ENCODE peak calls at places on chromosome 21, in five cellular contexts. I is dorsolateral prefrontal cortex, C is kidney epithelial cell, W is uterus, S is fibroblast of lung. J is an unnamed sample. For H3K27me3, the result is how much of the 10 kb centered on the place peaks cover.

GRCh38 chr21:42471716-42472330 is 24.2 kb downstream of the RSPH1 start:
- DNase-seq in I (no peak), C (no peak), W (no peak), S (no peak), J (no peak)

GRCh38 chr21:29671728-29672127 is 268.1 kb downstream of the GRIK1 start:
- DNase-seq in I (no peak), C (no peak), W (no peak), S (no peak), J (no peak)

GRCh38 chr21:29654855-29655254 is 284.9 kb downstream of the GRIK1 start:
- DNase-seq in I (no peak), C (no peak), W (no peak), S (no peak), J (no peak)

GRCh38 chr21:27820342-27820741 is 853.5 kb upstream of the ADAMTS5 start:
- DNase-seq in I (no peak), C (no peak), W (no peak), S (no peak), J (no peak)

GRCh38 chr21:40840441-40840840 is 6.5 kb downstream of the DSCAM start:
- DNase-seq in I (no peak), C (no peak), W (no peak), S (no peak), J (peak)

GRCh38 chr21:26513212-26513611 is 59.9 kb downstream of the CYYR1 start:
- DNase-seq in I (no peak), C (no peak), W (no peak), S (peak), J (peak)

GRCh38 chr21:46542588-46543092 is 62.2 kb downstream of the S100B start:
- DNase-seq in I (no peak), C (no peak), W (no peak), S (no peak), J (no peak)

GRCh38 chr21:42630626-42631025 is 22.8 kb upstream of the PDE9A start:
- DNase-seq in I (no peak), C (no peak), W (no peak), S (no peak), J (no peak)

GRCh38 chr21:36608251-36608650 is 90.7 kb upstream of the SIM2 start:
- DNase-seq in I (no peak), C (no peak), W (no peak), S (no peak), J (no peak)

GRCh38 chr21:38258803-38259485 is 2.2 kb downstream of the KCNJ15 start:
- DNase-seq in I (no peak), C (no peak), W (no peak), S (peak), J (peak)

GRCh38 chr21:41616063-41616591 is 108.2 kb upstream of the TMPRSS2 start:
- DNase-seq in I (no peak), C (no peak), W (no peak), S (peak), J (no peak)

GRCh38 chr21:18711662-18712061 is 308.1 kb upstream of the TMPRSS15 start:
- DNase-seq in I (no peak), C (no peak), W (no peak), S (no peak), J (no peak)

GRCh38 chr21:15134711-15135110 is 69.9 kb upstream of the NRIP1 start:
- DNase-seq in I (no peak), C (no peak), W (no peak), S (no peak), J (peak)

GRCh38 chr21:41877901-41878830 is 978 bp downstream of the PRDM15 start:
- DNase-seq in I (no peak), C (no peak), W (peak), S (peak), J (peak)

GRCh38 chr21:18245493-18245967 is 897 bp downstream of the CHODL start:
- DNase-seq in I (no peak), C (no peak), W (no peak), S (no peak), J (no peak)

GRCh38 chr21:29674343-29674742 is 265.5 kb downstream of the GRIK1 start:
- DNase-seq in I (no peak), C (no peak), W (no peak), S (no peak), J (no peak)

GRCh38 chr21:38898422-38899098 is 92.8 kb downstream of the ETS2 start:
- DNase-seq in I (no peak), C (no peak), W (no peak), S (no peak), J (peak)

GRCh38 chr21:37139902-37140301 is 66.8 kb downstream of the TTC3 start:
- DNase-seq in I (no peak), C (no peak), W (no peak), S (peak), J (no peak)

GRCh38 chr21:27346041-27346448 is 379.2 kb upstream of the ADAMTS5 start:
- DNase-seq in I (no peak), C (no peak), W (no peak), S (peak), J (peak)

GRCh38 chr21:21199342-21200102 is 201.3 kb downstream of the NCAM2 start:
- DNase-seq in I (no peak), C (no peak), W (no peak), S (no peak), J (no peak)

GRCh38 chr21:38256599-38257302 is at the start of gene KCNJ15:
- DNase-seq in I (no peak), C (no peak), W (no peak), S (no peak), J (peak)

GRCh38 chr21:14522689-14523088 is 23.4 kb downstream of the SAMSN1 start:
- DNase-seq in I (no peak), C (no peak), W (no peak), S (no peak), J (no peak)

GRCh38 chr21:20875741-20876140 is 122.5 kb upstream of the NCAM2 start:
- DNase-seq in I (no peak), C (no peak), W (no peak), S (no peak), J (no peak)

GRCh38 chr21:37877888-37878684 is 38.2 kb downstream of the KCNJ6 start:
- DNase-seq in I (no peak), C (no peak), W (no peak), S (no peak), J (no peak)

GRCh38 chr21:29465528-29465927 is 166.8 kb downstream of the BACH1 start:
- DNase-seq in I (no peak), C (no peak), W (no peak), S (no peak), J (no peak)

GRCh38 chr21:26423506-26423905 is 149.6 kb downstream of the CYYR1 start:
- DNase-seq in I (no peak), C (no peak), W (no peak), S (no peak), J (no peak)

GRCh38 chr21:45875416-45875760 is 106.2 kb upstream of the COL6A1 start:
- DNase-seq in I (peak), C (no peak), W (no peak), S (no peak), J (no peak)

GRCh38 chr21:26753822-26754221 is 91.4 kb downstream of the ADAMTS1 start:
- DNase-seq in I (no peak), C (no peak), W (no peak), S (no peak), J (no peak)

GRCh38 chr21:37564924-37565529 is 198.5 kb downstream of the DYRK1A start:
- DNase-seq in I (no peak), C (peak), W (no peak), S (no peak), J (no peak)

DNA sequence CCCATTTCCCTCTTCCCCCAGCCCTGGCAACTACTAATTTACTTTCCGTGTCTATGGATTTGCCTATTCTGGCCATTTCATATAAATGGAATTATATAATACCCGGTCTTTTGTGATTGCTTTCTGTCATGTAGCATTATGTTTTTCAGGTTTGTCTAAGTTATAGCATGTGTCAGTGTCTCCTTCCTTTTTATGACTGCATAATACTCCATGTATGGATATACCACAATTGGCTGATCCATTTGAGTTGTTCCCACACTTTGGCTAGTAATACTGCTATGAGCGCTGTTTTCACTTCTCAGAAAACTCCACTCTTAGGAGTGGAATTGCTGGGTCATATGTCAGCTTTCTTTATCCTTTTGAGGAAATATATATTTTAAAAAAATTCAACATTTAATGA is 53.7 kb downstream of the HUNK start:
- DNase-seq in I (no peak), C (no peak), W (no peak), S (no peak), J (no peak)
- H3K4me3 ChIP-seq in I (no peak), C (no peak), W (no peak), S (no peak), J (no peak)

DNA sequence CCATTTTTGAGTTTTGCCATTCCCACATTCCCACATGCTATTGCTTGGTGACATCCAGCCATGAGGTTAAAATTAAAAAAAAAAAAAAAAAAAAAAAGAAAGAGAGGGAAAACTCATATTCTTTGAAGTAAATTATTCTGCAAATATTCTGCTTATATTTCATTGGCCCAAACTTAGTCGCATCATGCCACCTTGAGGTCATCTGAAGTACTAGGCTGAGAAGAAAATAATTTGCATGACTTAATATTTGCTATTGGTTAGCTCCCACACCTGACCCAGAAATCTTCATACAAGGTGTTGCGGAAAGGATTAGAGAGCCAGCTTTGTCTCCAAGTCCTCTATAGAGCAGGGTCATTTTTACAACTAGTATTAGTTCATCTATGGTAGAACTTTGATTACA is 2206.0 kb downstream of the MRPL39 start:
- DNase-seq in I (no peak), C (no peak), W (no peak), S (no peak), J (peak)
- TF ChIP-seq CTCF in I (peak), C (no peak), W (no peak), S (no peak), J (no peak)

GRCh38 chr21:33937931-33938339 is 22.3 kb upstream of the ATP5PO start:
- DNase-seq in I (no peak), C (no peak), W (no peak), S (no peak), J (no peak)
- H3K27me3 ChIP-seq in I (under half), C (under half), W (under half), S (under half), J (under half)

GRCh38 chr21:44261191-44261631 is 486 bp downstream of the DNMT3L start:
- DNase-seq in I (no peak), C (no peak), W (no peak), S (no peak), J (no peak)
- H3K4me3 ChIP-seq in I (no peak), C (no peak), W (no peak), S (no peak), J (no peak)

GRCh38 chr21:34687065-34687464 is 18.3 kb downstream of the CLIC6 start:
- DNase-seq in I (no peak), C (no peak), W (no peak), S (no peak), J (no peak)

GRCh38 chr21:34688715-34689114 is 19.9 kb downstream of the CLIC6 start:
- DNase-seq in I (no peak), C (no peak), W (no peak), S (no peak), J (no peak)

GRCh38 chr21:34690041-34690792 is 21.4 kb downstream of the CLIC6 start:
- DNase-seq in I (no peak), C (peak), W (no peak), S (no peak), J (peak)

GRCh38 chr21:34690793-34691175 is 22.0 kb downstream of the CLIC6 start:
- DNase-seq in I (no peak), C (no peak), W (no peak), S (no peak), J (no peak)

DNA sequence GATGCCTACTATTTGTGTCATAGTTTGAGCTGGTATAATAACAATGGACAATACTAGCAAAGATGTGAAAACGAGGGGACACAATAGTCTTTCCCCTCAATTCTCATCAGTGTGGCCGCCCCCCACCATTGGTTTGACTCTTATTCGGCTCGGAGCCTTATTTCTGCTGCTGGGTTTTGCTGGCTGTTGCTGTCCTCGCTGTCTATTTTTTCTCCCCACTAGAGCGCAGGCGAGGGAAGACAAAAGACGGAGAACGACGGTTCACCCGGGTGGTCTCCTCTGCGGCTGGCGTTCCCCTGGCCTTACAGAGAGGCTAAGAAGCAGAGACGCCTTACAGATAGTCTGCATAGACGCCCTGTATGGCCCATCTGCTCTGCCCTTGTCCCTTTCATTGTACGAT is 19.4 kb downstream of the CLIC6 start:
- DNase-seq in I (no peak), C (no peak), W (no peak), S (peak), J (peak)
- TF ChIP-seq CTCF in I (no peak), C (peak), W (no peak), S (no peak), J (peak)

GRCh38 chr21:35298757-35299156 is 249.7 kb upstream of the RUNX1 start:
- DNase-seq in I (no peak), C (no peak), W (no peak), S (no peak), J (no peak)
- H3K27me3 ChIP-seq in I (under half), C (under half), W (under half), S (under half), J (under half)

GRCh38 chr21:16457498-16457897 is 727.7 kb downstream of the USP25 start:
- DNase-seq in I (no peak), C (no peak), W (no peak), S (no peak), J (no peak)
- H3K4me3 ChIP-seq in I (no peak), C (no peak), W (no peak), S (no peak), J (no peak)

J was measured in bronchial epithelial cell.